ENCODE peak calls at places on chromosomes 4 and X, in six cellular contexts. One of them, this sample, is unnamed.

GRCh38 chr4:144705861-144706590 is 60.1 kb downstream of the HHIP start:
- DNase-seq in endothelial cell: no peak
- DNase-seq in activated CD8-positive, alpha-beta T cell treated with anti-CD3 and anti-CD28 coated beads for 36 hours: no peak
- DNase-seq in GM20000: no peak
- DNase-seq in glutamatergic neuron: no peak
- DNase-seq in suprapubic skin: no peak
- DNase-seq in this sample: no peak

GRCh38 chr4:163404080-163404479 is 60.4 kb downstream of the NPY5R start:
- DNase-seq in endothelial cell: no peak
- DNase-seq in activated CD8-positive, alpha-beta T cell treated with anti-CD3 and anti-CD28 coated beads for 36 hours: no peak
- DNase-seq in GM20000: no peak
- DNase-seq in glutamatergic neuron: no peak
- DNase-seq in suprapubic skin: no peak
- DNase-seq in this sample: no peak

GRCh38 chr4:56681158-56681848 is at the start of gene HOPX:
- DNase-seq in endothelial cell: no peak
- DNase-seq in activated CD8-positive, alpha-beta T cell treated with anti-CD3 and anti-CD28 coated beads for 36 hours: peak; percentile 90
- DNase-seq in GM20000: peak; percentile 43
- DNase-seq in glutamatergic neuron: no peak
- DNase-seq in suprapubic skin: no peak
- DNase-seq in this sample: peak; percentile 37

GRCh38 chrX:43566170-43566569 is 89.9 kb upstream of the MAOA start:
- DNase-seq in endothelial cell: no peak
- DNase-seq in activated CD8-positive, alpha-beta T cell treated with anti-CD3 and anti-CD28 coated beads for 36 hours: no peak
- DNase-seq in GM20000: no peak
- DNase-seq in glutamatergic neuron: no peak
- DNase-seq in suprapubic skin: no peak
- DNase-seq in this sample: no peak

GRCh38 chr4:6087669-6088068 is 69.4 kb upstream of the C4orf50 start:
- DNase-seq in endothelial cell: peak; percentile 72
- DNase-seq in activated CD8-positive, alpha-beta T cell treated with anti-CD3 and anti-CD28 coated beads for 36 hours: no peak
- DNase-seq in GM20000: no peak
- DNase-seq in glutamatergic neuron: peak; percentile 66
- DNase-seq in suprapubic skin: peak; percentile 53
- DNase-seq in this sample: peak; percentile 35

GRCh38 chr4:151361966-151362365 is 36.6 kb upstream of the SH3D19 start:
- DNase-seq in endothelial cell: no peak
- DNase-seq in activated CD8-positive, alpha-beta T cell treated with anti-CD3 and anti-CD28 coated beads for 36 hours: no peak
- DNase-seq in GM20000: no peak
- DNase-seq in glutamatergic neuron: no peak
- DNase-seq in suprapubic skin: no peak
- DNase-seq in this sample: no peak

GRCh38 chr4:106486533-106486932 is 118.0 kb upstream of the GIMD1 start:
- DNase-seq in endothelial cell: no peak
- DNase-seq in activated CD8-positive, alpha-beta T cell treated with anti-CD3 and anti-CD28 coated beads for 36 hours: no peak
- DNase-seq in GM20000: no peak
- DNase-seq in glutamatergic neuron: no peak
- DNase-seq in suprapubic skin: no peak
- DNase-seq in this sample: no peak

GRCh38 chr4:30429813-30430466 is 290.2 kb upstream of the PCDH7 start:
- DNase-seq in endothelial cell: no peak
- DNase-seq in activated CD8-positive, alpha-beta T cell treated with anti-CD3 and anti-CD28 coated beads for 36 hours: no peak
- DNase-seq in GM20000: no peak
- DNase-seq in glutamatergic neuron: no peak
- DNase-seq in suprapubic skin: no peak
- DNase-seq in this sample: no peak

GRCh38 chr4:10635096-10635495 is 49.5 kb downstream of the CLNK start:
- DNase-seq in endothelial cell: no peak
- DNase-seq in activated CD8-positive, alpha-beta T cell treated with anti-CD3 and anti-CD28 coated beads for 36 hours: no peak
- DNase-seq in GM20000: no peak
- DNase-seq in glutamatergic neuron: no peak
- DNase-seq in suprapubic skin: no peak
- DNase-seq in this sample: no peak

GRCh38 chr4:47577779-47578553 is 92.9 kb downstream of the ATP10D start:
- DNase-seq in endothelial cell: no peak
- DNase-seq in activated CD8-positive, alpha-beta T cell treated with anti-CD3 and anti-CD28 coated beads for 36 hours: no peak
- DNase-seq in GM20000: no peak
- DNase-seq in glutamatergic neuron: no peak
- DNase-seq in suprapubic skin: no peak
- DNase-seq in this sample: no peak

GRCh38 chrX:42129541-42129940 is 206.2 kb upstream of the CASK start:
- DNase-seq in endothelial cell: no peak
- DNase-seq in activated CD8-positive, alpha-beta T cell treated with anti-CD3 and anti-CD28 coated beads for 36 hours: no peak
- DNase-seq in GM20000: no peak
- DNase-seq in glutamatergic neuron: no peak
- DNase-seq in suprapubic skin: no peak
- DNase-seq in this sample: no peak

GRCh38 chrX:38236901-38237615 is 16.4 kb upstream of the SRPX start:
- DNase-seq in endothelial cell: no peak
- DNase-seq in activated CD8-positive, alpha-beta T cell treated with anti-CD3 and anti-CD28 coated beads for 36 hours: no peak
- DNase-seq in GM20000: no peak
- DNase-seq in glutamatergic neuron: no peak
- DNase-seq in suprapubic skin: no peak
- DNase-seq in this sample: no peak

GRCh38 chr4:182261651-182262223 is 18.5 kb downstream of the TENM3 start:
- DNase-seq in endothelial cell: no peak
- DNase-seq in activated CD8-positive, alpha-beta T cell treated with anti-CD3 and anti-CD28 coated beads for 36 hours: no peak
- DNase-seq in GM20000: no peak
- DNase-seq in glutamatergic neuron: no peak
- DNase-seq in suprapubic skin: no peak
- DNase-seq in this sample: no peak

GRCh38 chr4:4477391-4477790 is 64.5 kb downstream of the STX18 start:
- DNase-seq in endothelial cell: no peak
- DNase-seq in activated CD8-positive, alpha-beta T cell treated with anti-CD3 and anti-CD28 coated beads for 36 hours: no peak
- DNase-seq in GM20000: no peak
- DNase-seq in glutamatergic neuron: no peak
- DNase-seq in suprapubic skin: no peak
- DNase-seq in this sample: no peak

GRCh38 chr4:48403779-48404178 is 62.5 kb downstream of the SLAIN2 start:
- DNase-seq in endothelial cell: no peak
- DNase-seq in activated CD8-positive, alpha-beta T cell treated with anti-CD3 and anti-CD28 coated beads for 36 hours: no peak
- DNase-seq in GM20000: no peak
- DNase-seq in glutamatergic neuron: no peak
- DNase-seq in suprapubic skin: no peak
- DNase-seq in this sample: no peak

GRCh38 chr4:70892086-70892769 is 9.9 kb upstream of the MOB1B start:
- DNase-seq in endothelial cell: no peak
- DNase-seq in activated CD8-positive, alpha-beta T cell treated with anti-CD3 and anti-CD28 coated beads for 36 hours: no peak
- DNase-seq in GM20000: no peak
- DNase-seq in glutamatergic neuron: peak; percentile 14
- DNase-seq in suprapubic skin: no peak
- DNase-seq in this sample: no peak

GRCh38 chr4:36677122-36677521 is 395.7 kb downstream of the DTHD1 start:
- DNase-seq in endothelial cell: no peak
- DNase-seq in activated CD8-positive, alpha-beta T cell treated with anti-CD3 and anti-CD28 coated beads for 36 hours: no peak
- DNase-seq in GM20000: no peak
- DNase-seq in glutamatergic neuron: no peak
- DNase-seq in suprapubic skin: no peak
- DNase-seq in this sample: no peak

GRCh38 chr4:125140966-125141495 is 173.7 kb upstream of the FAT4 start:
- DNase-seq in endothelial cell: no peak
- DNase-seq in activated CD8-positive, alpha-beta T cell treated with anti-CD3 and anti-CD28 coated beads for 36 hours: no peak
- DNase-seq in GM20000: no peak
- DNase-seq in glutamatergic neuron: no peak
- DNase-seq in suprapubic skin: no peak
- DNase-seq in this sample: no peak

GRCh38 chrX:109399831-109400230 is 82.1 kb downstream of the GUCY2F start:
- DNase-seq in endothelial cell: no peak
- DNase-seq in activated CD8-positive, alpha-beta T cell treated with anti-CD3 and anti-CD28 coated beads for 36 hours: no peak
- DNase-seq in GM20000: no peak
- DNase-seq in glutamatergic neuron: no peak
- DNase-seq in suprapubic skin: no peak
- DNase-seq in this sample: no peak

GRCh38 chrX:120358687-120359086 is 3.2 kb upstream of the ATP1B4 start:
- DNase-seq in endothelial cell: no peak
- DNase-seq in activated CD8-positive, alpha-beta T cell treated with anti-CD3 and anti-CD28 coated beads for 36 hours: peak; percentile 62
- DNase-seq in GM20000: no peak
- DNase-seq in glutamatergic neuron: peak; percentile 29
- DNase-seq in suprapubic skin: no peak
- DNase-seq in this sample: no peak

GRCh38 chr4:14092741-14093140 is 465.2 kb upstream of the BOD1L1 start:
- DNase-seq in endothelial cell: no peak
- DNase-seq in activated CD8-positive, alpha-beta T cell treated with anti-CD3 and anti-CD28 coated beads for 36 hours: no peak
- DNase-seq in GM20000: no peak
- DNase-seq in glutamatergic neuron: no peak
- DNase-seq in suprapubic skin: no peak
- DNase-seq in this sample: no peak

GRCh38 chr4:26719954-26720552 is 136.2 kb downstream of the TBC1D19 start:
- DNase-seq in endothelial cell: no peak
- DNase-seq in activated CD8-positive, alpha-beta T cell treated with anti-CD3 and anti-CD28 coated beads for 36 hours: no peak
- DNase-seq in GM20000: no peak
- DNase-seq in glutamatergic neuron: no peak
- DNase-seq in suprapubic skin: no peak
- DNase-seq in this sample: no peak

GRCh38 chr4:78477276-78477675 is 74.3 kb upstream of the ANXA3 start:
- DNase-seq in endothelial cell: no peak
- DNase-seq in activated CD8-positive, alpha-beta T cell treated with anti-CD3 and anti-CD28 coated beads for 36 hours: no peak
- DNase-seq in GM20000: no peak
- DNase-seq in glutamatergic neuron: no peak
- DNase-seq in suprapubic skin: no peak
- DNase-seq in this sample: no peak

GRCh38 chr4:66475596-66475995 is 805.3 kb upstream of the EPHA5 start:
- DNase-seq in endothelial cell: no peak
- DNase-seq in activated CD8-positive, alpha-beta T cell treated with anti-CD3 and anti-CD28 coated beads for 36 hours: no peak
- DNase-seq in GM20000: no peak
- DNase-seq in glutamatergic neuron: no peak
- DNase-seq in suprapubic skin: no peak
- DNase-seq in this sample: no peak

GRCh38 chrX:27966955-27967354 is 14.3 kb downstream of the DCAF8L1 start:
- DNase-seq in endothelial cell: no peak
- DNase-seq in activated CD8-positive, alpha-beta T cell treated with anti-CD3 and anti-CD28 coated beads for 36 hours: no peak
- DNase-seq in GM20000: no peak
- DNase-seq in glutamatergic neuron: no peak
- DNase-seq in suprapubic skin: no peak
- DNase-seq in this sample: peak; percentile 24

GRCh38 chr4:52670121-52670520 is 11.0 kb upstream of the USP46 start:
- DNase-seq in endothelial cell: no peak
- DNase-seq in activated CD8-positive, alpha-beta T cell treated with anti-CD3 and anti-CD28 coated beads for 36 hours: no peak
- DNase-seq in GM20000: no peak
- DNase-seq in glutamatergic neuron: no peak
- DNase-seq in suprapubic skin: no peak
- DNase-seq in this sample: no peak

GRCh38 chrX:45598841-45599240 is 398.2 kb upstream of the DIPK2B start:
- DNase-seq in endothelial cell: no peak
- DNase-seq in activated CD8-positive, alpha-beta T cell treated with anti-CD3 and anti-CD28 coated beads for 36 hours: no peak
- DNase-seq in GM20000: no peak
- DNase-seq in glutamatergic neuron: no peak
- DNase-seq in suprapubic skin: no peak
- DNase-seq in this sample: no peak

GRCh38 chr4:2965262-2965661 is 1.9 kb downstream of the GRK4 start:
- DNase-seq in endothelial cell: no peak
- DNase-seq in activated CD8-positive, alpha-beta T cell treated with anti-CD3 and anti-CD28 coated beads for 36 hours: no peak
- DNase-seq in GM20000: no peak
- DNase-seq in glutamatergic neuron: no peak
- DNase-seq in suprapubic skin: no peak
- DNase-seq in this sample: no peak

DNA sequence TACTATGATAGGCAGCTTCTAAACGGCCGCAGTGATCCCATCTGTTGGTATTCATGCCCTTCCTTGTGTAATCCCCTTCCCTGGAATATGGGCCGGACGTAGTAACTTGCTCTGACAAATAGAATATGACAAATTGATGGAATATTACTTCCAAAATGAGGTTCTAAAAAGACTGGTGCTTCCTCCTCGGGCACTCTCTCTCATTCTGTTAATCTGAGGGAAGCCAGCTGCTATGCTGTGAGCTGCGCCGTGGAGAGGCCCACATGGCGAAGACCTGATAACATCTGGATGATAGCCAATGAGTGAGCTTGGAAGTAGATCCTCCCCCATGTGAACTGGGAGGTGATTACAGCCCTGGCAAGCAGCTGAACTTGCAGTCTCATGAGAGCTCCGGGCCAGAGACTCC is 27.2 kb upstream of the SLC25A4 start:
- DNase-seq in endothelial cell: no peak
- DNase-seq in activated CD8-positive, alpha-beta T cell treated with anti-CD3 and anti-CD28 coated beads for 36 hours: peak; percentile 7
- DNase-seq in GM20000: no peak
- DNase-seq in glutamatergic neuron: peak; percentile 34
- DNase-seq in suprapubic skin: no peak
- DNase-seq in this sample: peak; percentile 55
- TF ChIP-seq CTCF in endothelial cell: no peak
- TF ChIP-seq CTCF in activated CD8-positive, alpha-beta T cell treated with anti-CD3 and anti-CD28 coated beads for 36 hours: no peak
- TF ChIP-seq CTCF in GM20000: no peak
- TF ChIP-seq CTCF in glutamatergic neuron: no peak
- TF ChIP-seq CTCF in suprapubic skin: no peak
- TF ChIP-seq CTCF in this sample: no peak

GRCh38 chr4:11799182-11799581 is 370.5 kb upstream of the HS3ST1 start:
- DNase-seq in endothelial cell: no peak
- DNase-seq in activated CD8-positive, alpha-beta T cell treated with anti-CD3 and anti-CD28 coated beads for 36 hours: no peak
- DNase-seq in GM20000: no peak
- DNase-seq in glutamatergic neuron: no peak
- DNase-seq in suprapubic skin: no peak
- DNase-seq in this sample: no peak
- TF ChIP-seq CTCF in endothelial cell: no peak
- TF ChIP-seq CTCF in activated CD8-positive, alpha-beta T cell treated with anti-CD3 and anti-CD28 coated beads for 36 hours: no peak
- TF ChIP-seq CTCF in GM20000: no peak
- TF ChIP-seq CTCF in glutamatergic neuron: no peak
- TF ChIP-seq CTCF in suprapubic skin: no peak
- TF ChIP-seq CTCF in this sample: no peak

DNA sequence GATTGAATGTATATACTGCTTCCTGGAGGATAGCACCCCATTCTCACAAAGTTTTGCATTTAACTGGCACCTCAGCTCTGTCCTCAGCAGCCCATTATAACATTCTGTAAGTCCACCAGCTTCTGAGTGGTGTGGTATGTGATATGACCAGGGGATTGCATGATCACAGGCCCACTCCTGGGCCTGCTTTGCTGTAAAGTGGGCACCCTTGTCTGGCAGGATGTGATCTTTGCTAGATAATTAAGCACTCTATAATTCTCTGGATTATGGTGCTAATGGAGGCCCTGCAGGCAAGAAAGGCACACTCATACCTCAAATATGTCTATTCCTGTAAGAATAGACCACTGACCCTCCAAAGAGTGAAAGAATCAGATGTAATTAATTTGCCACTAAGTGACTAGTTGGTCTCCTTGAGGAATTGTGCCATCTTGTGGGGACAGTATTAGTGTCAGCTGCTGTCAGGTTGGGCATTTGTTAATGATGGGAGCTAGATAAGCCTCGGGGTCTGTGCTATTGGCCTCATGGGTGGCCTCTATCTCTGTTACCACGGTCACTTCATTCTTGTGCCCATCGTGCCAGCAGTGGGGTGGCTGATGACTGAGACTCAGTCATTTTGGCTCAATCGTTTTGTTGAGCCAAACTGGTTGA is 2.2 kb upstream of the CFI start:
- DNase-seq in endothelial cell: peak; percentile 31
- DNase-seq in activated CD8-positive, alpha-beta T cell treated with anti-CD3 and anti-CD28 coated beads for 36 hours: peak; percentile 34
- DNase-seq in GM20000: peak; percentile 37
- DNase-seq in glutamatergic neuron: no peak
- DNase-seq in suprapubic skin: no peak
- DNase-seq in this sample: peak; percentile 40
- TF ChIP-seq CTCF in endothelial cell: no peak
- TF ChIP-seq CTCF in activated CD8-positive, alpha-beta T cell treated with anti-CD3 and anti-CD28 coated beads for 36 hours: peak; percentile 27
- TF ChIP-seq CTCF in GM20000: no peak
- TF ChIP-seq CTCF in glutamatergic neuron: no peak
- TF ChIP-seq CTCF in suprapubic skin: no peak
- TF ChIP-seq CTCF in this sample: peak; percentile 29

DNA sequence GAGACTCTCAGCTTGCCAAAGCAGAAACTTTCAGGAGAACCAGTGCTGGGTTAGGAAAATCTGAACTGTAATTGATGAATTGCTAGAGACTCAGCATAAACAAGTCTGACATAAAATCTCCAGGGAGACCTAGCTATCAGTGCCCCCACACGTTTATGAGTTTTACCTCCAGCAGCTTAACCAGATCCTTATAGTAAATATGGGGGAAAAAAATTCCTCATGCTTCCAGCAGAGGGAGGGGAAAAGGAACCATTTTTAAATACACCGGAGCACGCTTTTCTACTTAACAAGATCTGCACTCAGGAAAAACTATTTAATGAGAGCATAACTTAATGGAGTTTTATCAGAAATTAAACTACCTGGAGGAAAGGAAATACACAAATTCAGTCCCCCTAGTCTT is 1040.7 kb upstream of the INTU start:
- DNase-seq in endothelial cell: no peak
- DNase-seq in activated CD8-positive, alpha-beta T cell treated with anti-CD3 and anti-CD28 coated beads for 36 hours: no peak
- DNase-seq in GM20000: no peak
- DNase-seq in glutamatergic neuron: no peak
- DNase-seq in suprapubic skin: no peak
- DNase-seq in this sample: no peak
- TF ChIP-seq CTCF in endothelial cell: peak; percentile 76
- TF ChIP-seq CTCF in activated CD8-positive, alpha-beta T cell treated with anti-CD3 and anti-CD28 coated beads for 36 hours: no peak
- TF ChIP-seq CTCF in GM20000: no peak
- TF ChIP-seq CTCF in glutamatergic neuron: peak; percentile 75
- TF ChIP-seq CTCF in suprapubic skin: no peak
- TF ChIP-seq CTCF in this sample: no peak

This sample was measured in Calu3.